ENCODE peak calls at places on chromosomes 1 and 21, in four cellular contexts. O, R, P and V are unnamed samples.

GRCh38 chr1:59223943-59224639 is 72.8 kb upstream of the FGGY start:
- DNase-seq in O (no peak), R (no peak), P (no peak), V (no peak)

GRCh38 chr21:45302082-45303061 is 14.7 kb upstream of the POFUT2 start:
- DNase-seq in O (no peak), R (peak; percentile 73), P (peak; percentile 64), V (peak; percentile 37)

GRCh38 chr1:6127587-6128163 is 52.4 kb downstream of the CHD5 start:
- DNase-seq in O (peak; percentile 67), R (peak; percentile 92), P (peak; percentile 77), V (peak; percentile 62)

GRCh38 chr1:8666394-8667167 is 150.9 kb downstream of the RERE start:
- DNase-seq in O (no peak), R (no peak), P (no peak), V (no peak)

GRCh38 chr1:101366513-101367215 is 129.8 kb downstream of the S1PR1 start:
- DNase-seq in O (no peak), R (no peak), P (no peak), V (no peak)

GRCh38 chr1:20711285-20712209 is 6.3 kb downstream of the KIF17 start:
- DNase-seq in O (no peak), R (no peak), P (no peak), V (no peak)

GRCh38 chr1:162736633-162737067 is 53.9 kb upstream of the HSD17B7 start:
- DNase-seq in O (no peak), R (no peak), P (no peak), V (no peak)

GRCh38 chr1:68121536-68121935 is 71.1 kb upstream of the DIRAS3 start:
- DNase-seq in O (no peak), R (no peak), P (no peak), V (no peak)

GRCh38 chr1:86377341-86377740 is 18.8 kb downstream of the ODF2L start:
- DNase-seq in O (no peak), R (no peak), P (no peak), V (no peak)

GRCh38 chr21:37219766-37220432 is 47.2 kb downstream of the VPS26C start:
- DNase-seq in O (peak; percentile 4), R (no peak), P (no peak), V (no peak)

GRCh38 chr1:15501208-15502032 is 22.6 kb downstream of the CASP9 start:
- DNase-seq in O (peak; percentile 60), R (peak; percentile 73), P (peak; percentile 60), V (peak; percentile 6)

GRCh38 chr1:53158900-53159299 is 16.5 kb upstream of the SLC1A7 start:
- DNase-seq in O (no peak), R (no peak), P (no peak), V (no peak)

GRCh38 chr1:39976732-39977131 is 21.8 kb downstream of the MFSD2A start:
- DNase-seq in O (no peak), R (no peak), P (no peak), V (no peak)
- H3K27ac ChIP-seq in O (no peak overlapping the region), R (no peak overlapping the region), P (no peak overlapping the region), V (no peak overlapping the region)

GRCh38 chr1:152858062-152858461 is 1.7 kb upstream of the LCE7A start:
- DNase-seq in O (no peak), R (no peak), P (no peak), V (no peak)

GRCh38 chr1:152860129-152860528 is 333 bp downstream of the LCE7A start:
- DNase-seq in O (no peak), R (no peak), P (no peak), V (no peak)

GRCh38 chr1:152855661-152856060 is 4.1 kb upstream of the LCE7A start:
- DNase-seq in O (no peak), R (no peak), P (no peak), V (no peak)

GRCh38 chr1:152861374-152861773 is 1.6 kb downstream of the LCE7A start:
- DNase-seq in O (no peak), R (no peak), P (no peak), V (no peak)

DNA sequence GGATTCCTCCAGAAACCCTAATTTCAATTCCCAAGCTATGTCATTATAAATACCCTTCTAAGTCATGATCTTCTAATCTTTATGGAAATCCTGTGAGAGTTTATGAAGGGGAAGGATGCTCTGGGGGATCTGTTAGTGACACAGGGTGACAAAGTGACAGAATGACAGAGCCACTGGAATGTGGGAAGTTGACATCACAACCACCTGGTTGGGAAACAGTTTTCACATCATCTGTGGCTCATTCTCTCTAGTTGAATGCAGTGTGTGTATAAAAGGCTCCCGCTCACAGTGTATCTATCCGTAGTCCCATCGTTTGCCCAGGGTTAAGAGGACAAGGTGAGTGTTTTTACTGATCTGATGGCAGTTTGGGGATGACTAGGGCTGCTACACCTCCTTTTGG is at the start of gene LCE7A:
- DNase-seq in O (no peak), R (no peak), P (no peak), V (no peak)
- H3K9me3 ChIP-seq in O (no peaks in the 10 kb centered on the region), R (no peaks in the 10 kb centered on the region), P (no peaks in the 10 kb centered on the region), V (no peaks in the 10 kb centered on the region)

DNA sequence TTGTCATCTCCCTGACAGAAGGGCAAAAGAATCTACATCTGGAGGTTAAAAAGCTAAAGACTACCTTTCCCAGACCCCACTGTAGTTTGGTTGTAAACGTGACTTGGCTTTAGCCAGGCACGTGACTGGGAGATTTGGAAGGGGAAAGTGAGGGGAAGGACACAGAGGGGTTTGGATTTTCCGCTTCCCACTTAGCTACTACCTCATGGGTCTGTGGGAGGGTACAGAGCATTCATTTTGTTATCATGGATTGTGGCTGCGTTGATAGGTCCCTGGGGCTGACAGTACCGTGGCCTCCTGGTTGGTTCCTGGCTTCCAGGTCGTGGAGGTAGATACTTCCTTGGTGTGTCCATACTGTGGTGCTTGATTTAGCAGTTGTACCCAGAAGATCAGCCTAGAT is 2.6 kb downstream of the CHD1L start:
- DNase-seq in O (no peak), R (no peak), P (no peak), V (no peak)
- H3K4me3 ChIP-seq in O (no peak overlapping the region), R (no peak overlapping the region), P (no peak overlapping the region), V (no peak overlapping the region)

GRCh38 chr1:77976433-77977076 is 2.3 kb downstream of the FUBP1 start:
- DNase-seq in O (no peak), R (no peak), P (no peak), V (no peak)
- H3K27ac ChIP-seq in O (peak overlapping the region; percentile 21), R (no peak overlapping the region), P (no peak overlapping the region), V (peak overlapping the region; percentile 99)

GRCh38 chr1:84606977-84607376 is 32.7 kb upstream of the CTBS start:
- DNase-seq in O (no peak), R (no peak), P (no peak), V (no peak)
- H3K9me3 ChIP-seq in O (peaks cover 12% of the 10 kb centered on the region), R (peaks cover 6% of the 10 kb centered on the region), P (no peaks in the 10 kb centered on the region), V (peaks cover 13% of the 10 kb centered on the region)

GRCh38 chr1:61171915-61172485 is 89.6 kb downstream of the NFIA start:
- DNase-seq in O (no peak), R (no peak), P (no peak), V (no peak)
- H3K4me3 ChIP-seq in O (no peak overlapping the region), R (no peak overlapping the region), P (no peak overlapping the region), V (no peak overlapping the region)